ENCODE peak calls at places on chromosomes 11 and 22, in five cellular contexts. P is spleen, A is heart left ventricle, R is GM12891, N is IMR-90. H is an unnamed sample.

GRCh38 chr22:41757507-41757906 is 43.0 kb upstream of the CCDC134 start:
- DNase-seq in R (no peak), A (no peak), P (no peak), N (no peak), H (no peak)

GRCh38 chr22:46796566-46797195 is 34.2 kb downstream of the TBC1D22A start:
- DNase-seq in N (no peak), P (peak), A (no peak), R (no peak), H (no peak)

GRCh38 chr11:64876835-64877341 is 1.5 kb downstream of the EHD1 start:
- DNase-seq in R (no peak), A (no peak), N (peak), P (peak), H (no peak)

GRCh38 chr11:13238879-13239514 is 38.6 kb upstream of the BMAL1 start:
- DNase-seq in R (peak), A (peak), N (peak), P (no peak), H (peak)

GRCh38 chr11:125214466-125215204 is 50.1 kb downstream of the PKNOX2 start:
- DNase-seq in N (no peak), R (no peak), A (peak), P (peak), H (peak)

GRCh38 chr11:69704508-69705245 is 855 bp upstream of the FGF19 start:
- DNase-seq in P (peak), R (no peak), N (no peak), A (no peak), H (no peak)

GRCh38 chr22:29226246-29226981 is 20.7 kb downstream of the EMID1 start:
- DNase-seq in N (no peak), A (no peak), P (peak), R (peak), H (no peak)

GRCh38 chr11:10497371-10498021 is 42.4 kb downstream of the AMPD3 start:
- DNase-seq in A (no peak), P (no peak), R (no peak), N (no peak), H (no peak)

GRCh38 chr11:23765862-23766261 is 731.0 kb upstream of the LUZP2 start:
- DNase-seq in A (no peak), P (no peak), R (no peak), N (peak), H (no peak)

GRCh38 chr11:102111011-102111786 is 952 bp downstream of the YAP1 start:
- DNase-seq in A (peak), R (peak), N (peak), P (no peak), H (peak)

GRCh38 chr11:36455658-36456111 is 54.4 kb downstream of the TRAF6 start:
- DNase-seq in A (peak), R (no peak), P (no peak), N (peak), H (peak)

GRCh38 chr11:58334708-58335107 is 24.2 kb downstream of the OR5B17 start:
- DNase-seq in N (peak), P (no peak), R (no peak), A (no peak), H (no peak)

GRCh38 chr11:78350646-78351165 is 66.9 kb downstream of the GAB2 start:
- DNase-seq in A (peak), N (peak), R (no peak), P (no peak), H (no peak)

GRCh38 chr11:117199061-117199915 is at the start of gene TAGLN:
- DNase-seq in R (no peak), A (peak), P (no peak), N (peak), H (peak)

GRCh38 chr22:23064381-23065068 is 5.8 kb upstream of the GNAZ start:
- DNase-seq in P (peak), A (peak), R (no peak), N (no peak), H (no peak)

GRCh38 chr11:102625163-102625562 is at the start of gene MMP20:
- DNase-seq in P (no peak), R (no peak), A (no peak), N (no peak), H (no peak)

GRCh38 chr11:72204865-72205264 is 11.7 kb upstream of the FOLR2 start:
- DNase-seq in N (no peak), A (no peak), P (no peak), R (no peak), H (no peak)

GRCh38 chr11:73875840-73876239 is 806 bp downstream of the COA4 start:
- DNase-seq in N (no peak), R (no peak), A (no peak), P (no peak), H (no peak)

GRCh38 chr11:102929966-102930365 is 25.6 kb downstream of the MMP13 start:
- DNase-seq in R (no peak), P (no peak), A (no peak), N (no peak), H (no peak)

GRCh38 chr11:12806113-12806512 is 131.9 kb downstream of the TEAD1 start:
- DNase-seq in P (no peak), A (no peak), R (no peak), N (peak), H (no peak)

GRCh38 chr22:33897621-33897910 is 22.7 kb downstream of the LARGE1 start:
- DNase-seq in A (no peak), N (no peak), P (no peak), R (no peak), H (no peak)

GRCh38 chr11:2795491-2795991 is 90.0 kb downstream of the CDKN1C start:
- DNase-seq in A (no peak), R (no peak), N (no peak), P (peak), H (peak)

GRCh38 chr11:94149435-94149834 is 20.8 kb downstream of the PANX1 start:
- DNase-seq in R (no peak), P (no peak), A (no peak), N (peak), H (no peak)

GRCh38 chr11:73429121-73429740 is 53.0 kb downstream of the RELT start:
- DNase-seq in N (peak), P (no peak), R (no peak), A (no peak), H (no peak)

GRCh38 chr11:1852885-1853284 is at the start of gene LSP1:
- DNase-seq in R (peak), N (no peak), A (no peak), P (peak), H (no peak)

GRCh38 chr11:100619484-100619883 is 67.6 kb upstream of the ARHGAP42 start:
- DNase-seq in P (no peak), A (no peak), R (no peak), N (peak), H (no peak)

GRCh38 chr11:67630943-67631331 is 1.2 kb upstream of the NUDT8 start:
- DNase-seq in R (no peak), A (no peak), N (no peak), P (no peak), H (peak)

GRCh38 chr11:94877446-94878200 is 95.7 kb downstream of the CWC15 start:
- DNase-seq in N (no peak), A (no peak), P (no peak), R (no peak), H (no peak)

GRCh38 chr22:20256042-20256441 is 12.1 kb downstream of the RTN4R start:
- DNase-seq in A (no peak), N (no peak), R (no peak), P (no peak), H (no peak)

GRCh38 chr22:46352691-46353386 is 17.3 kb downstream of the TRMU start:
- DNase-seq in P (peak), A (peak), N (peak), R (no peak), H (no peak)

GRCh38 chr11:14894657-14895598 is 2.9 kb upstream of the CYP2R1 start:
- DNase-seq in P (peak), A (peak), N (peak), R (no peak), H (no peak)

GRCh38 chr11:34567733-34568132 is 53.2 kb upstream of the EHF start:
- DNase-seq in A (no peak), N (no peak), R (no peak), P (no peak), H (no peak)

GRCh38 chr11:559020-559620 is 1.4 kb downstream of the LMNTD2 start:
- DNase-seq in A (no peak), R (no peak), P (peak), N (no peak), H (no peak)

GRCh38 chr11:118379497-118379896 is 20.1 kb downstream of the UBE4A start:
- DNase-seq in N (no peak), A (no peak), R (no peak), P (no peak), H (no peak)

GRCh38 chr22:22588485-22589164 is 29.6 kb upstream of the PRAME start:
- DNase-seq in A (no peak), N (no peak), P (no peak), R (no peak), H (no peak)

GRCh38 chr22:49602481-49602880 is 225.2 kb downstream of the BRD1 start:
- DNase-seq in R (no peak), A (no peak), N (no peak), P (no peak), H (no peak)
- TF ChIP-seq POLR2A in R (no peak), A (no peak), N (no peak), P (no peak), H (no peak)

DNA sequence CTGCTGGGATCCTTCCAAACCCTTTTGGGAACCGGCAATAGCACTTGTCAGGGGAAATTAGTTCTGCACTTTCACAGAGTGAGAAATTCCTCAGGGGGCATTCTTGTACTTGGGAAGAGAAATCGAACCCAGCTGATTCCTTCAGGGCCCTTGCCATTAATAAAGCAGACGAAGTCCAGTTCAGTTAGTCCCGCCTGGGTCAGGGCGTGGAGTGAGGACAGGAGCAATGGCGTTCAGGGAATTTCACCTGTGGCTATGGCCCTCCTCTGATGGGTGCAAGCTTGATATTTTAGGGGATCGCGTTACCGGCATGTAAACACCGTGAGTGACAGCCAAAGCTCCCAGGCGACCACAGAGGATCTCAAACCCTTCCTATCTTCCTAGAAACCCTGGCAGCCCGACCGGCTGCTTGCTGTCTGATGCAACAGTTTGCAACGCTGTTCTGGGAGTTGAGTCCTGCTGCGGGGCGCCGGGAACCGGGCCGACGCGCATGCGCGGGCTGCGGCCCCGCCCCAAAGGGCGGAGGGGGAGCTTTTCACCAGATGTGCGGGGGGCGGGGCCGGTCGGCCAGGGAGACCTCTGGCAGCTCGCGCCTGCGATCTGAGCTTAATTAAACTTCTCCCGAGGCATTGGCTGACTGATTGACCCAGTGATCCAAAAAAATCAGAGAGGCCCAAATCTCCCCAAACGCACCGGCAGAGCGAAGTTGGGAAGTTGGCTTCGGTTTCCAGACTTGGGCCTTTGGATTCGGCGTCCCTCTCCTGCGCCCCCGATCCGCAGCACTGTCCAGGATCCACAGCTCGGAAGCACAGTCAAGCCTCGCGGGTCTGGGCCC is 34.3 kb upstream of the CREB3L1 start:
- DNase-seq in N (peak), R (peak), P (peak), A (peak), H (peak)
- TF ChIP-seq POLR2A in N (peak), R (peak), P (no peak), A (peak), H (peak)

DNA sequence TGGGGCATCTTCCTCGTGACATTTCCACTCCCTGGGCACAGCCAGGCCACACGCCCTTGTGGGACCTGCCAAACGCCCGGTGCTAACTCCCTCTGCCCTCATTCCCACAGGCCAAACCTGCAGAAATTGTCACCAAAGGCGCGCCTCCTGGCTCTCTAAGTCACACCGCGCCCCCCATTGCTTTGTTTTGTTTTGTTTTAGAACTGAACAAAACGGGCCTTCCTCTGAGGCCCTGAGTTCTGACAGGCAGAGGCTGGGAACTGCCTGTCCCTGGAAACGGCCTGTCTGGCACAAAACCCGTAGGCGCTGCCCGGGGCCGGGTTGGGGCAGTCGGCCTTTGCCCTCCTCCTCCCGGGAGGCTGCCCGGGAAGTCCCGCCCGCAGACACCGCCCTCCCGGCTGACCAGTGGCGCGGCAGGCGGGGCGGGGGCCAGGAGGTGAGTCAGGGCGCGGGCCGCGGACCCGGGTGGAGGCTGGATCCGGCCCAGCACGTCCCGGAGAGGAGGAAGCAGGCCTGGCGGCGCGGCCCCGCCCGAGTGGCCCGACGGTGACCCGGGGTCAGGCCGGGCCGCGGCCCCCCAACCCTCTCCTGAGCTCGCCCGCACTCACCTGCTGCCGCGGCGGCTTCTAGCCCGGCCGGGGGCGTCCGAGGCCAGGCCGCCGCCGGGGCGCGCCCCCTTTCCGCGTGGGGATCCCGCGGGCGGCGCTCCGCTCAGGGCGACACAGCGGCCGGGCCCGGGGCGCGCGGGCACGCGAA is 465 bp downstream of the SUN2 start:
- DNase-seq in R (no peak), A (peak), P (peak), N (peak), H (peak)
- TF ChIP-seq POLR2A in R (no peak), A (peak), P (no peak), N (no peak), H (peak)

GRCh38 chr11:65977621-65978390 is 16.3 kb downstream of the SART1 start:
- DNase-seq in N (no peak), A (no peak), P (no peak), R (no peak), H (no peak)
- TF ChIP-seq POLR2A in N (no peak), A (no peak), P (no peak), R (no peak), H (no peak)

GRCh38 chr11:62752994-62753735 is 795 bp downstream of the ZBTB3 start:
- DNase-seq in N (no peak), R (no peak), P (peak), A (no peak), H (no peak)

GRCh38 chr11:62752177-62752785 is 1.7 kb downstream of the ZBTB3 start:
- DNase-seq in A (no peak), P (no peak), N (no peak), R (no peak), H (no peak)

GRCh38 chr11:62755086-62755615 is 1.2 kb upstream of the ZBTB3 start:
- DNase-seq in R (no peak), N (no peak), A (no peak), P (peak), H (no peak)

GRCh38 chr11:62757846-62758788 is 3.3 kb upstream of the POLR2G start:
- DNase-seq in P (peak), A (no peak), R (no peak), N (no peak), H (no peak)

GRCh38 chr11:62753736-62754603 is at the start of gene ZBTB3:
- DNase-seq in R (peak), P (peak), N (peak), A (peak), H (peak)
- TF ChIP-seq POLR2A in R (peak), P (peak), N (peak), A (peak), H (peak)

GRCh38 chr22:31618057-31618456 is 44.0 kb downstream of the PISD start:
- DNase-seq in P (no peak), A (no peak), N (no peak), R (no peak), H (no peak)
- TF ChIP-seq POLR2A in P (no peak), A (no peak), N (no peak), R (no peak), H (no peak)

GRCh38 chr11:134228625-134229024 is 4.2 kb downstream of the VPS26B start:
- DNase-seq in P (no peak), N (no peak), R (peak), A (no peak), H (no peak)

GRCh38 chr11:134224710-134225662 is 515 bp downstream of the VPS26B start:
- DNase-seq in R (no peak), N (peak), P (peak), A (peak), H (peak)

GRCh38 chr11:134226806-134227325 is 2.4 kb downstream of the VPS26B start:
- DNase-seq in A (no peak), P (no peak), N (peak), R (no peak), H (no peak)

GRCh38 chr11:134223066-134223465 is 701 bp downstream of the NCAPD3 start:
- DNase-seq in R (no peak), N (no peak), P (peak), A (no peak), H (no peak)

DNA sequence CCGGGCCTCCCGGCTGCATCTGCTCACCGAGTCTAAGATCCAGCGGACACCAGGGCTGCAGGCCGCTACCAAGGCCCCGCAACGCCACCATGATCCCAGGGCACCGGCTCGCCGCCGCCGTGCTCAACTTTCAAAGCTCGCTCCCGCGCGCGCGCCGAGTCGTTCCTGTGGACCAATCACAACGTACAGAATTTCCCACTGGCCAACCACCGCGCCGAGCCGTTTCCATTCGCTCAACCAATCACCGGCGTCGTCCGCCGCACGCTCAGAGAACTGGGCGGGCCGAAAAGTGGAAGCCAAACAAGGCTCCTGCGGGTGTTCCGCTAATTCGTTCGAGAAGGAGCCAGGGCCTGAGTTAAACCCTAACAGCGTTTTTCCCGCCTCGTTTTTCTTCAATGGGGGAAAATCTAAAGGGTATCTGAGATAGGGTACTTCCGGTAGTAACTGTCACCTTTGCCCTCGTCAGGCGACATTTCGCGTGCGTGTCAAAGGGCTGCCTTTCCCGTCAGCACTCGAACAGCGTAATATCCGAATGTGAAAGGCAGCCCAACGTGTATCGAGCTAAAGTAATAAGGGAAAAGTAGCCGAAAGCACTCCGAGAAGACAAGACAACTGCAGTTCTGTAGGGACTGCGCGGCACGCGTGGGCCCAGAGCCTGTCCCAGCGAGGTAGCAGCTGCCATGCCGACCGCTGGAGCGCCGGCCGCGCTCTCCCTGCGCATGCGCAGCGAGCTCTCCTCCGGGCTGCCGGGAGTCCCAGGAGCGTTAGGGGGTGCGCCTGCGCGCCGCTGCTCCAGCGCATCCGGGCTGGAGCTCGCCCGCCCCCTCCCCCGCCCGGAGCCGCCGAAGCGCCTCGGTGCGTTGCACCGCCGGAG is at the start of the genes NCAPD3 and VPS26B:
- DNase-seq in P (peak), R (peak), A (peak), N (peak), H (peak)
- TF ChIP-seq POLR2A in P (peak), R (peak), A (peak), N (peak), H (peak)